ENCODE peak calls at places on chromosomes 6 and 20, in eight cellular contexts. One of them, this sample, is unnamed. For H3K4me1, the result is how much of the 10 kb centered on the place peaks cover.

GRCh38 chr6:111478749-111479148 is 4.3 kb downstream of the REV3L start:
- DNase-seq in heart left ventricle: no peak
- DNase-seq in tibial nerve: no peak
- DNase-seq in HCT116: peak
- DNase-seq in ovary: no peak
- DNase-seq in Peyer's patch: no peak
- DNase-seq in stomach: no peak
- DNase-seq in breast epithelium: no peak
- DNase-seq in this sample: no peak

GRCh38 chr6:165662671-165663282 is at the start of gene PDE10A:
- DNase-seq in tibial nerve: no peak
- DNase-seq in HCT116: no peak
- DNase-seq in heart left ventricle: peak
- DNase-seq in ovary: peak
- DNase-seq in Peyer's patch: no peak
- DNase-seq in breast epithelium: no peak
- DNase-seq in stomach: peak
- DNase-seq in this sample: no peak

GRCh38 chr6:152270301-152270925 is 366.7 kb downstream of the SYNE1 start:
- DNase-seq in tibial nerve: no peak
- DNase-seq in Peyer's patch: no peak
- DNase-seq in breast epithelium: no peak
- DNase-seq in heart left ventricle: no peak
- DNase-seq in HCT116: no peak
- DNase-seq in ovary: no peak
- DNase-seq in stomach: no peak
- DNase-seq in this sample: no peak

GRCh38 chr6:140921366-140922226 is 1211.1 kb upstream of the GJE1 start:
- DNase-seq in tibial nerve: no peak
- DNase-seq in heart left ventricle: no peak
- DNase-seq in stomach: no peak
- DNase-seq in ovary: no peak
- DNase-seq in HCT116: peak
- DNase-seq in breast epithelium: no peak
- DNase-seq in Peyer's patch: no peak
- DNase-seq in this sample: no peak

GRCh38 chr20:25065044-25065624 is 7.2 kb upstream of the ACSS1 start:
- DNase-seq in tibial nerve: no peak
- DNase-seq in Peyer's patch: peak
- DNase-seq in heart left ventricle: no peak
- DNase-seq in ovary: no peak
- DNase-seq in breast epithelium: no peak
- DNase-seq in stomach: peak
- DNase-seq in HCT116: no peak
- DNase-seq in this sample: no peak

GRCh38 chr6:154960299-154960796 is 34.8 kb upstream of the TIAM2 start:
- DNase-seq in breast epithelium: no peak
- DNase-seq in HCT116: no peak
- DNase-seq in stomach: peak
- DNase-seq in ovary: no peak
- DNase-seq in tibial nerve: no peak
- DNase-seq in heart left ventricle: peak
- DNase-seq in Peyer's patch: peak
- DNase-seq in this sample: no peak

GRCh38 chr6:2661651-2662050 is 89.1 kb downstream of the MYLK4 start:
- DNase-seq in Peyer's patch: no peak
- DNase-seq in HCT116: no peak
- DNase-seq in breast epithelium: no peak
- DNase-seq in tibial nerve: no peak
- DNase-seq in ovary: no peak
- DNase-seq in heart left ventricle: no peak
- DNase-seq in stomach: no peak
- DNase-seq in this sample: no peak

GRCh38 chr6:112941613-112942012 is 594.5 kb downstream of the RFPL4B start:
- DNase-seq in breast epithelium: no peak
- DNase-seq in HCT116: no peak
- DNase-seq in stomach: no peak
- DNase-seq in Peyer's patch: no peak
- DNase-seq in heart left ventricle: no peak
- DNase-seq in ovary: no peak
- DNase-seq in tibial nerve: no peak
- DNase-seq in this sample: no peak

GRCh38 chr6:45951771-45952529 is 63.7 kb downstream of the CLIC5 start:
- DNase-seq in HCT116: no peak
- DNase-seq in ovary: no peak
- DNase-seq in tibial nerve: no peak
- DNase-seq in stomach: no peak
- DNase-seq in breast epithelium: no peak
- DNase-seq in Peyer's patch: no peak
- DNase-seq in heart left ventricle: no peak
- DNase-seq in this sample: no peak

GRCh38 chr6:169752074-169752623 is 727 bp downstream of the ERMARD start:
- DNase-seq in HCT116: no peak
- DNase-seq in tibial nerve: no peak
- DNase-seq in heart left ventricle: no peak
- DNase-seq in ovary: no peak
- DNase-seq in breast epithelium: no peak
- DNase-seq in stomach: no peak
- DNase-seq in Peyer's patch: no peak
- DNase-seq in this sample: no peak

GRCh38 chr6:2225422-2226392 is 19.7 kb downstream of the GMDS start:
- DNase-seq in Peyer's patch: no peak
- DNase-seq in stomach: peak
- DNase-seq in breast epithelium: no peak
- DNase-seq in HCT116: no peak
- DNase-seq in tibial nerve: no peak
- DNase-seq in ovary: no peak
- DNase-seq in heart left ventricle: no peak
- DNase-seq in this sample: no peak

GRCh38 chr20:44029848-44030230 is 115.2 kb downstream of the TOX2 start:
- DNase-seq in Peyer's patch: no peak
- DNase-seq in tibial nerve: no peak
- DNase-seq in HCT116: no peak
- DNase-seq in stomach: no peak
- DNase-seq in ovary: no peak
- DNase-seq in heart left ventricle: no peak
- DNase-seq in breast epithelium: no peak
- DNase-seq in this sample: no peak

GRCh38 chr6:7194657-7195056 is 86.9 kb downstream of the RREB1 start:
- DNase-seq in breast epithelium: no peak
- DNase-seq in tibial nerve: no peak
- DNase-seq in HCT116: no peak
- DNase-seq in heart left ventricle: no peak
- DNase-seq in Peyer's patch: no peak
- DNase-seq in stomach: no peak
- DNase-seq in ovary: no peak
- DNase-seq in this sample: no peak

GRCh38 chr6:36350681-36351091 is 14.0 kb upstream of the BNIP5 start:
- DNase-seq in stomach: peak
- DNase-seq in ovary: peak
- DNase-seq in heart left ventricle: no peak
- DNase-seq in Peyer's patch: no peak
- DNase-seq in tibial nerve: no peak
- DNase-seq in breast epithelium: no peak
- DNase-seq in HCT116: no peak
- DNase-seq in this sample: no peak

GRCh38 chr6:84798257-84798656 is 33.9 kb upstream of the TBX18 start:
- DNase-seq in breast epithelium: no peak
- DNase-seq in heart left ventricle: no peak
- DNase-seq in ovary: no peak
- DNase-seq in HCT116: no peak
- DNase-seq in tibial nerve: no peak
- DNase-seq in Peyer's patch: no peak
- DNase-seq in stomach: no peak
- DNase-seq in this sample: no peak

GRCh38 chr20:59559024-59559817 is 45.1 kb upstream of the PHACTR3 start:
- DNase-seq in Peyer's patch: no peak
- DNase-seq in tibial nerve: no peak
- DNase-seq in ovary: no peak
- DNase-seq in HCT116: no peak
- DNase-seq in breast epithelium: no peak
- DNase-seq in heart left ventricle: no peak
- DNase-seq in stomach: no peak
- DNase-seq in this sample: no peak

GRCh38 chr20:48339147-48339985 is 488.4 kb downstream of the PREX1 start:
- DNase-seq in HCT116: no peak
- DNase-seq in heart left ventricle: no peak
- DNase-seq in stomach: no peak
- DNase-seq in ovary: peak
- DNase-seq in Peyer's patch: no peak
- DNase-seq in tibial nerve: no peak
- DNase-seq in breast epithelium: no peak
- DNase-seq in this sample: no peak

GRCh38 chr6:12602951-12603710 is 113.4 kb upstream of the PHACTR1 start:
- DNase-seq in ovary: no peak
- DNase-seq in tibial nerve: no peak
- DNase-seq in heart left ventricle: no peak
- DNase-seq in stomach: peak
- DNase-seq in breast epithelium: peak
- DNase-seq in Peyer's patch: no peak
- DNase-seq in HCT116: peak
- DNase-seq in this sample: no peak

GRCh38 chr20:47380481-47380880 is 24.0 kb upstream of the ZMYND8 start:
- DNase-seq in HCT116: no peak
- DNase-seq in heart left ventricle: no peak
- DNase-seq in breast epithelium: no peak
- DNase-seq in ovary: no peak
- DNase-seq in Peyer's patch: no peak
- DNase-seq in stomach: no peak
- DNase-seq in tibial nerve: no peak
- DNase-seq in this sample: no peak

GRCh38 chr6:92473056-92473455 is 946.3 kb downstream of the EPHA7 start:
- DNase-seq in tibial nerve: no peak
- DNase-seq in stomach: no peak
- DNase-seq in breast epithelium: no peak
- DNase-seq in heart left ventricle: no peak
- DNase-seq in Peyer's patch: no peak
- DNase-seq in HCT116: no peak
- DNase-seq in ovary: no peak
- DNase-seq in this sample: no peak

GRCh38 chr6:160102956-160103824 is 18.4 kb upstream of the SLC22A1 start:
- DNase-seq in heart left ventricle: no peak
- DNase-seq in stomach: no peak
- DNase-seq in HCT116: peak
- DNase-seq in breast epithelium: no peak
- DNase-seq in Peyer's patch: no peak
- DNase-seq in ovary: no peak
- DNase-seq in tibial nerve: no peak
- DNase-seq in this sample: no peak

GRCh38 chr6:21046276-21046675 is 512.0 kb downstream of the CDKAL1 start:
- DNase-seq in HCT116: no peak
- DNase-seq in tibial nerve: no peak
- DNase-seq in stomach: no peak
- DNase-seq in heart left ventricle: peak
- DNase-seq in breast epithelium: no peak
- DNase-seq in ovary: no peak
- DNase-seq in Peyer's patch: no peak
- DNase-seq in this sample: no peak

GRCh38 chr20:3454821-3455220 is 16.0 kb upstream of the ATRN start:
- DNase-seq in breast epithelium: no peak
- DNase-seq in Peyer's patch: no peak
- DNase-seq in ovary: no peak
- DNase-seq in HCT116: no peak
- DNase-seq in stomach: no peak
- DNase-seq in heart left ventricle: no peak
- DNase-seq in tibial nerve: no peak
- DNase-seq in this sample: no peak

GRCh38 chr6:39053854-39054576 is 5.4 kb downstream of the GLP1R start:
- DNase-seq in stomach: no peak
- DNase-seq in ovary: no peak
- DNase-seq in breast epithelium: no peak
- DNase-seq in HCT116: no peak
- DNase-seq in tibial nerve: no peak
- DNase-seq in heart left ventricle: no peak
- DNase-seq in Peyer's patch: peak
- DNase-seq in this sample: no peak

GRCh38 chr6:63392092-63392724 is 72.4 kb upstream of the LGSN start:
- DNase-seq in ovary: no peak
- DNase-seq in HCT116: no peak
- DNase-seq in heart left ventricle: no peak
- DNase-seq in stomach: no peak
- DNase-seq in breast epithelium: no peak
- DNase-seq in tibial nerve: no peak
- DNase-seq in Peyer's patch: no peak
- DNase-seq in this sample: no peak

GRCh38 chr20:17972121-17972520 is 3.3 kb downstream of the MGME1 start:
- DNase-seq in HCT116: no peak
- DNase-seq in Peyer's patch: no peak
- DNase-seq in tibial nerve: no peak
- DNase-seq in stomach: no peak
- DNase-seq in ovary: no peak
- DNase-seq in heart left ventricle: no peak
- DNase-seq in breast epithelium: no peak
- DNase-seq in this sample: no peak
- H3K4me1 ChIP-seq in HCT116: under half
- H3K4me1 ChIP-seq in Peyer's patch: under half
- H3K4me1 ChIP-seq in tibial nerve: under half
- H3K4me1 ChIP-seq in stomach: half or more
- H3K4me1 ChIP-seq in ovary: under half
- H3K4me1 ChIP-seq in heart left ventricle: under half
- H3K4me1 ChIP-seq in breast epithelium: under half
- H3K4me1 ChIP-seq in this sample: under half

GRCh38 chr6:116393430-116393829 is 22.7 kb downstream of the DSE start:
- DNase-seq in Peyer's patch: no peak
- DNase-seq in HCT116: no peak
- DNase-seq in heart left ventricle: no peak
- DNase-seq in tibial nerve: no peak
- DNase-seq in breast epithelium: no peak
- DNase-seq in stomach: no peak
- DNase-seq in ovary: no peak
- DNase-seq in this sample: no peak
- TF ChIP-seq CTCF in Peyer's patch: peak
- TF ChIP-seq CTCF in HCT116: peak
- TF ChIP-seq CTCF in heart left ventricle: no peak
- TF ChIP-seq CTCF in tibial nerve: no peak
- TF ChIP-seq CTCF in breast epithelium: no peak
- TF ChIP-seq CTCF in stomach: no peak
- TF ChIP-seq CTCF in ovary: no peak
- TF ChIP-seq CTCF in this sample: no peak

DNA sequence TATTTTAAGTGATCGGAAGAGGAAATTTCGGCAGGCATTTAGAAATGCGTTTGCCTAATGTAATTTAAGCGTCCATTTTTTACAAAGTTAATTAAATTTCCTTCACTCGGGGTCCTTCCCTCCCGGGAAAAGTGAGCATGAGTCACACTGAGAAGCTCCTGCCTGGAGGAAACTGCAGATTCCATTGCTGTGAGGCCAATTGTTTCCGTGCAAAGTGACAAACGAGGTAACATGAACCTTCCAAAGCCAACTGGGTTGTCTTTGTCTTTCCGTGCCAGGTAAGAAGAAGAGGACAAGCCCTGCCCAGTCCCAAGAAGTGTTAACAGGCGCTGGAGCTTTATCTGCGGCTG is 61.2 kb upstream of the HDDC2 start:
- DNase-seq in ovary: no peak
- DNase-seq in Peyer's patch: no peak
- DNase-seq in breast epithelium: peak
- DNase-seq in tibial nerve: no peak
- DNase-seq in heart left ventricle: no peak
- DNase-seq in stomach: no peak
- DNase-seq in HCT116: no peak
- DNase-seq in this sample: no peak
- H3K4me3 ChIP-seq in ovary: peak
- H3K4me3 ChIP-seq in Peyer's patch: no peak
- H3K4me3 ChIP-seq in breast epithelium: peak
- H3K4me3 ChIP-seq in tibial nerve: peak
- H3K4me3 ChIP-seq in heart left ventricle: peak
- H3K4me3 ChIP-seq in stomach: peak
- H3K4me3 ChIP-seq in HCT116: no peak
- H3K4me3 ChIP-seq in this sample: peak

GRCh38 chr6:33719326-33719987 is 8.0 kb upstream of the UQCC2 start:
- DNase-seq in HCT116: no peak
- DNase-seq in breast epithelium: no peak
- DNase-seq in heart left ventricle: no peak
- DNase-seq in tibial nerve: no peak
- DNase-seq in stomach: no peak
- DNase-seq in Peyer's patch: no peak
- DNase-seq in ovary: no peak
- DNase-seq in this sample: peak
- H3K4me1 ChIP-seq in HCT116: under half
- H3K4me1 ChIP-seq in breast epithelium: under half
- H3K4me1 ChIP-seq in heart left ventricle: under half
- H3K4me1 ChIP-seq in tibial nerve: under half
- H3K4me1 ChIP-seq in stomach: half or more
- H3K4me1 ChIP-seq in Peyer's patch: under half
- H3K4me1 ChIP-seq in ovary: under half
- H3K4me1 ChIP-seq in this sample: under half